ENCODE peak calls at places on chromosomes 3 and 15, in six cellular contexts. One of them, this sample, is unnamed.
A peak's percentile ranks its signal among the peaks of the same experiment; 100 is the strongest.

GRCh38 chr15:93897377-93897776 is 334.0 kb upstream of the MCTP2 start:
- ATAC-seq in naive thymus-derived CD4-positive, alpha-beta T cell: no peak
- ATAC-seq in heart right ventricle: no peak
- ATAC-seq in left lung: no peak
- ATAC-seq in mucosa of descending colon: no peak
- ATAC-seq in CD8-positive, alpha-beta T cell: no peak
- ATAC-seq in this sample: no peak

GRCh38 chr3:105801397-105801796 is 67.4 kb downstream of the CBLB start:
- ATAC-seq in left lung: no peak
- ATAC-seq in mucosa of descending colon: no peak
- ATAC-seq in naive thymus-derived CD4-positive, alpha-beta T cell: peak; percentile 52
- ATAC-seq in CD8-positive, alpha-beta T cell: peak; percentile 39
- ATAC-seq in heart right ventricle: no peak
- ATAC-seq in this sample: no peak

GRCh38 chr15:66633346-66633745 is 67.5 kb upstream of the LCTL start:
- ATAC-seq in naive thymus-derived CD4-positive, alpha-beta T cell: no peak
- ATAC-seq in CD8-positive, alpha-beta T cell: no peak
- ATAC-seq in mucosa of descending colon: no peak
- ATAC-seq in heart right ventricle: no peak
- ATAC-seq in left lung: no peak
- ATAC-seq in this sample: no peak

GRCh38 chr15:60672400-60672799 is 193.5 kb upstream of the ICE2 start:
- ATAC-seq in heart right ventricle: no peak
- ATAC-seq in left lung: peak; percentile 86
- ATAC-seq in mucosa of descending colon: no peak
- ATAC-seq in naive thymus-derived CD4-positive, alpha-beta T cell: no peak
- ATAC-seq in CD8-positive, alpha-beta T cell: peak; percentile 44
- ATAC-seq in this sample: no peak

GRCh38 chr3:195612075-195612800 is 28.5 kb upstream of the APOD start:
- ATAC-seq in heart right ventricle: peak; percentile 54
- ATAC-seq in left lung: no peak
- ATAC-seq in naive thymus-derived CD4-positive, alpha-beta T cell: no peak
- ATAC-seq in CD8-positive, alpha-beta T cell: no peak
- ATAC-seq in mucosa of descending colon: no peak
- ATAC-seq in this sample: no peak

GRCh38 chr15:44734839-44735481 is 1.4 kb upstream of the TRIM69 start:
- ATAC-seq in CD8-positive, alpha-beta T cell: no peak
- ATAC-seq in mucosa of descending colon: no peak
- ATAC-seq in naive thymus-derived CD4-positive, alpha-beta T cell: no peak
- ATAC-seq in left lung: no peak
- ATAC-seq in heart right ventricle: no peak
- ATAC-seq in this sample: no peak

GRCh38 chr3:13189639-13190375 is 116.6 kb upstream of the IQSEC1 start:
- ATAC-seq in heart right ventricle: peak; percentile 61
- ATAC-seq in mucosa of descending colon: peak; percentile 37
- ATAC-seq in CD8-positive, alpha-beta T cell: no peak
- ATAC-seq in left lung: peak; percentile 64
- ATAC-seq in naive thymus-derived CD4-positive, alpha-beta T cell: peak; percentile 80
- ATAC-seq in this sample: no peak

GRCh38 chr3:17942856-17943255 is 200.4 kb upstream of the TBC1D5 start:
- ATAC-seq in heart right ventricle: no peak
- ATAC-seq in naive thymus-derived CD4-positive, alpha-beta T cell: no peak
- ATAC-seq in left lung: no peak
- ATAC-seq in mucosa of descending colon: no peak
- ATAC-seq in CD8-positive, alpha-beta T cell: no peak
- ATAC-seq in this sample: no peak

GRCh38 chr3:45906681-45907220 is 20.4 kb downstream of the CCR9 start:
- ATAC-seq in mucosa of descending colon: peak; percentile 51
- ATAC-seq in left lung: peak; percentile 74
- ATAC-seq in CD8-positive, alpha-beta T cell: no peak
- ATAC-seq in naive thymus-derived CD4-positive, alpha-beta T cell: no peak
- ATAC-seq in heart right ventricle: peak; percentile 33
- ATAC-seq in this sample: peak; percentile 37

GRCh38 chr3:188323067-188323842 is 169.3 kb downstream of the LPP start:
- ATAC-seq in CD8-positive, alpha-beta T cell: peak; percentile 92
- ATAC-seq in heart right ventricle: no peak
- ATAC-seq in left lung: no peak
- ATAC-seq in naive thymus-derived CD4-positive, alpha-beta T cell: peak; percentile 97
- ATAC-seq in mucosa of descending colon: peak; percentile 77
- ATAC-seq in this sample: no peak

GRCh38 chr3:37770938-37771918 is 90.5 kb upstream of the CTDSPL start:
- ATAC-seq in mucosa of descending colon: no peak
- ATAC-seq in left lung: peak; percentile 4
- ATAC-seq in CD8-positive, alpha-beta T cell: no peak
- ATAC-seq in heart right ventricle: peak; percentile 85
- ATAC-seq in naive thymus-derived CD4-positive, alpha-beta T cell: no peak
- ATAC-seq in this sample: no peak

GRCh38 chr3:157129782-157130137 is 30.2 kb downstream of the CCNL1 start:
- ATAC-seq in heart right ventricle: peak; percentile 6
- ATAC-seq in naive thymus-derived CD4-positive, alpha-beta T cell: no peak
- ATAC-seq in mucosa of descending colon: peak; percentile 49
- ATAC-seq in left lung: no peak
- ATAC-seq in CD8-positive, alpha-beta T cell: no peak
- ATAC-seq in this sample: no peak

GRCh38 chr3:33993631-33994030 is 195.2 kb downstream of the PDCD6IP start:
- ATAC-seq in mucosa of descending colon: no peak
- ATAC-seq in heart right ventricle: no peak
- ATAC-seq in left lung: no peak
- ATAC-seq in CD8-positive, alpha-beta T cell: no peak
- ATAC-seq in naive thymus-derived CD4-positive, alpha-beta T cell: no peak
- ATAC-seq in this sample: no peak

GRCh38 chr3:38843898-38844297 is 27.9 kb upstream of the SCN10A start:
- ATAC-seq in mucosa of descending colon: no peak
- ATAC-seq in naive thymus-derived CD4-positive, alpha-beta T cell: no peak
- ATAC-seq in heart right ventricle: peak; percentile 86
- ATAC-seq in CD8-positive, alpha-beta T cell: no peak
- ATAC-seq in left lung: peak; percentile 29
- ATAC-seq in this sample: no peak

GRCh38 chr15:56672721-56673120 is 60.6 kb downstream of the ZNF280D start:
- ATAC-seq in CD8-positive, alpha-beta T cell: no peak
- ATAC-seq in left lung: no peak
- ATAC-seq in naive thymus-derived CD4-positive, alpha-beta T cell: no peak
- ATAC-seq in heart right ventricle: no peak
- ATAC-seq in mucosa of descending colon: no peak
- ATAC-seq in this sample: no peak

GRCh38 chr15:83922895-83923294 is 269.0 kb downstream of the ADAMTSL3 start:
- ATAC-seq in mucosa of descending colon: no peak
- ATAC-seq in CD8-positive, alpha-beta T cell: no peak
- ATAC-seq in naive thymus-derived CD4-positive, alpha-beta T cell: no peak
- ATAC-seq in left lung: no peak
- ATAC-seq in heart right ventricle: no peak
- ATAC-seq in this sample: no peak

GRCh38 chr15:43194775-43195174 is 9.6 kb downstream of the CCNDBP1 start:
- ATAC-seq in left lung: no peak
- ATAC-seq in mucosa of descending colon: no peak
- ATAC-seq in heart right ventricle: no peak
- ATAC-seq in naive thymus-derived CD4-positive, alpha-beta T cell: no peak
- ATAC-seq in CD8-positive, alpha-beta T cell: no peak
- ATAC-seq in this sample: no peak

GRCh38 chr3:109432833-109433232 is 95.5 kb upstream of the DPPA4 start:
- ATAC-seq in left lung: no peak
- ATAC-seq in heart right ventricle: no peak
- ATAC-seq in CD8-positive, alpha-beta T cell: no peak
- ATAC-seq in mucosa of descending colon: no peak
- ATAC-seq in naive thymus-derived CD4-positive, alpha-beta T cell: no peak
- ATAC-seq in this sample: no peak

GRCh38 chr3:25582242-25582641 is 82.5 kb downstream of the TOP2B start:
- ATAC-seq in heart right ventricle: no peak
- ATAC-seq in CD8-positive, alpha-beta T cell: no peak
- ATAC-seq in mucosa of descending colon: no peak
- ATAC-seq in naive thymus-derived CD4-positive, alpha-beta T cell: peak; percentile 44
- ATAC-seq in left lung: no peak
- ATAC-seq in this sample: no peak

GRCh38 chr3:42936157-42936981 is 30.4 kb downstream of the ZNF662 start:
- ATAC-seq in heart right ventricle: peak; percentile 26
- ATAC-seq in naive thymus-derived CD4-positive, alpha-beta T cell: no peak
- ATAC-seq in CD8-positive, alpha-beta T cell: no peak
- ATAC-seq in left lung: peak; percentile 42
- ATAC-seq in mucosa of descending colon: no peak
- ATAC-seq in this sample: peak; percentile 74

GRCh38 chr3:127449489-127450212 is 140.9 kb downstream of the TPRA1 start:
- ATAC-seq in heart right ventricle: no peak
- ATAC-seq in mucosa of descending colon: no peak
- ATAC-seq in naive thymus-derived CD4-positive, alpha-beta T cell: no peak
- ATAC-seq in CD8-positive, alpha-beta T cell: no peak
- ATAC-seq in left lung: no peak
- ATAC-seq in this sample: no peak

GRCh38 chr3:143307613-143308183 is 188.1 kb downstream of the CHST2 start:
- ATAC-seq in left lung: peak; percentile 63
- ATAC-seq in heart right ventricle: no peak
- ATAC-seq in CD8-positive, alpha-beta T cell: no peak
- ATAC-seq in naive thymus-derived CD4-positive, alpha-beta T cell: no peak
- ATAC-seq in mucosa of descending colon: peak; percentile 67
- ATAC-seq in this sample: peak; percentile 47

GRCh38 chr15:75054172-75054897 is 30.9 kb downstream of the PPCDC start:
- ATAC-seq in naive thymus-derived CD4-positive, alpha-beta T cell: no peak
- ATAC-seq in left lung: no peak
- ATAC-seq in CD8-positive, alpha-beta T cell: no peak
- ATAC-seq in mucosa of descending colon: peak; percentile 93
- ATAC-seq in heart right ventricle: peak; percentile 17
- ATAC-seq in this sample: no peak

GRCh38 chr3:120894285-120894684 is 13.7 kb upstream of the STXBP5L start:
- ATAC-seq in CD8-positive, alpha-beta T cell: no peak
- ATAC-seq in mucosa of descending colon: peak; percentile 46
- ATAC-seq in heart right ventricle: no peak
- ATAC-seq in naive thymus-derived CD4-positive, alpha-beta T cell: no peak
- ATAC-seq in left lung: no peak
- ATAC-seq in this sample: no peak

GRCh38 chr3:42804831-42805821 is 836 bp upstream of the HIGD1A start:
- ATAC-seq in heart right ventricle: peak; percentile 19
- ATAC-seq in naive thymus-derived CD4-positive, alpha-beta T cell: no peak
- ATAC-seq in CD8-positive, alpha-beta T cell: no peak
- ATAC-seq in left lung: peak; percentile 16
- ATAC-seq in mucosa of descending colon: no peak
- ATAC-seq in this sample: no peak

GRCh38 chr3:104176706-104177105 is 1190.0 kb upstream of the ALCAM start:
- ATAC-seq in heart right ventricle: no peak
- ATAC-seq in naive thymus-derived CD4-positive, alpha-beta T cell: no peak
- ATAC-seq in mucosa of descending colon: no peak
- ATAC-seq in left lung: no peak
- ATAC-seq in CD8-positive, alpha-beta T cell: no peak
- ATAC-seq in this sample: no peak

GRCh38 chr3:33299395-33300081 is 22.3 kb downstream of the FBXL2 start:
- ATAC-seq in mucosa of descending colon: no peak
- ATAC-seq in CD8-positive, alpha-beta T cell: no peak
- ATAC-seq in heart right ventricle: no peak
- ATAC-seq in left lung: peak; percentile 64
- ATAC-seq in naive thymus-derived CD4-positive, alpha-beta T cell: no peak
- ATAC-seq in this sample: no peak

GRCh38 chr15:43118276-43118675 is 12.4 kb upstream of the UBR1 start:
- ATAC-seq in left lung: no peak
- ATAC-seq in CD8-positive, alpha-beta T cell: no peak
- ATAC-seq in mucosa of descending colon: no peak
- ATAC-seq in heart right ventricle: no peak
- ATAC-seq in naive thymus-derived CD4-positive, alpha-beta T cell: no peak
- ATAC-seq in this sample: no peak

GRCh38 chr15:44763848-44764247 is 27.5 kb downstream of the TRIM69 start:
- ATAC-seq in heart right ventricle: no peak
- ATAC-seq in left lung: no peak
- ATAC-seq in mucosa of descending colon: no peak
- ATAC-seq in naive thymus-derived CD4-positive, alpha-beta T cell: no peak
- ATAC-seq in CD8-positive, alpha-beta T cell: no peak
- ATAC-seq in this sample: no peak

DNA sequence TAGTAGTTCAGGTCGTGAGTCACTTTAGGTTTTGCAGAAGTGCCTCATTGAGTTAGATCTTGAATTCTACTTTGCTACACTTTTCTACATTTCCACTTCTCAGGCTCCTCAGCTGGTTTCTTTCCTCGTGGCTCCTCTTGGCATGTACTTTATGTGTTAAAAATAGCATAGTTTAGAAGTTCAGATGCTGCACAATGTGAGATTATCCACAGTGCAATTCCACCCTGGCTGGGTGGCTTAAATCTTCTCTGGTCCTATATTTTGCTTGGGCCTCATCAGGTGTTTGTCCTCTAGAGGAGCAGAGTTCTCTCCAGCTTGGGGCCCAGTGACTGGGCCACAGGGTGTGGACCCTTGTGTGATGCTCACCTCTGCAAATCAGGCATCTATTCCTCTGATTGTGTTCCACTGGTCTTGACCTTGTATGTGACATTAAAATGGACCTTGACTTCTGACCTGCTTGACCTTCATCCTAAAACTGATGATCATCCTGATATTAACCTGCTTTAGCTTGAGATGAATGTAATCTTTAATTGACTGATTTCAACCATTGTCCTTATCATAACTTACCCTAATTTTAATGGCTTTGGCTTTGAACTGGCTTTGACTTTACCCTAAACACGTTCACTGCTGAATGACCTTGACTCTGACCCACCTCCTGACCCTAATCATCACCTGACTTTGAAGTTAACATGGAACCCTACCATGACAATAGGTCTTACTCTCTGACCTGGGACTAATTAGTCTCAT is 63.9 kb upstream of the ACAD9 start:
- ATAC-seq in mucosa of descending colon: no peak
- ATAC-seq in naive thymus-derived CD4-positive, alpha-beta T cell: no peak
- ATAC-seq in left lung: peak; percentile 39
- ATAC-seq in CD8-positive, alpha-beta T cell: no peak
- ATAC-seq in heart right ventricle: peak; percentile 7
- ATAC-seq in this sample: no peak
- H3K36me3 ChIP-seq in mucosa of descending colon: peaks cover 7% of the 10 kb centered on the region
- H3K36me3 ChIP-seq in naive thymus-derived CD4-positive, alpha-beta T cell: peaks cover under 1% of the 10 kb centered on the region
- H3K36me3 ChIP-seq in left lung: peaks cover 97% of the 10 kb centered on the region
- H3K36me3 ChIP-seq in CD8-positive, alpha-beta T cell: peaks cover 31% of the 10 kb centered on the region
- H3K36me3 ChIP-seq in heart right ventricle: peaks cover 51% of the 10 kb centered on the region
- H3K36me3 ChIP-seq in this sample: peaks cover 82% of the 10 kb centered on the region

GRCh38 chr3:50494136-50494535 is 9.3 kb downstream of the CACNA2D2 start:
- ATAC-seq in CD8-positive, alpha-beta T cell: no peak
- ATAC-seq in naive thymus-derived CD4-positive, alpha-beta T cell: no peak
- ATAC-seq in mucosa of descending colon: no peak
- ATAC-seq in heart right ventricle: no peak
- ATAC-seq in left lung: no peak
- ATAC-seq in this sample: no peak
- H3K36me3 ChIP-seq in CD8-positive, alpha-beta T cell: no peaks in the 10 kb centered on the region
- H3K36me3 ChIP-seq in naive thymus-derived CD4-positive, alpha-beta T cell: no peaks in the 10 kb centered on the region
- H3K36me3 ChIP-seq in mucosa of descending colon: no peaks in the 10 kb centered on the region
- H3K36me3 ChIP-seq in heart right ventricle: no peaks in the 10 kb centered on the region
- H3K36me3 ChIP-seq in left lung: no peaks in the 10 kb centered on the region
- H3K36me3 ChIP-seq in this sample: no peaks in the 10 kb centered on the region

DNA sequence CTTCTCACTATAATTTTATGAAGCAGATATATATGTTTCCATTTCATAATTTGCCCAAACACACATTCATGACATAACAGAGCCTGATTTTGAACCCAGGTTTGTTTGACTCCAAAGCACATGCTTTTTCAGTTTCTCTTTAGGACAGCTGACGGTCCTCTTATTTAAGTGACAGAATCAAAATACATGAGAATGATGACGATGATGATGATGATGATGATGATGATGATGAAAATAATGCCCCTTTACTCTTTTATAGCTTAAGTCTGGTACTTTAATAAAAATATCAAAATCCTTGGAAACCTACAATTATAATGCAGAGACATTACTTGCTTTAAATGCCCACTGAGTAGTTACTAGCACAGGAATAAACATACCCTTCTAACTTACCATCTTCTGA is 15.3 kb downstream of the COPB2 start:
- ATAC-seq in left lung: no peak
- ATAC-seq in heart right ventricle: no peak
- ATAC-seq in CD8-positive, alpha-beta T cell: no peak
- ATAC-seq in naive thymus-derived CD4-positive, alpha-beta T cell: no peak
- ATAC-seq in mucosa of descending colon: no peak
- ATAC-seq in this sample: no peak
- H3K36me3 ChIP-seq in left lung: peaks cover 100% of the 10 kb centered on the region
- H3K36me3 ChIP-seq in heart right ventricle: peaks cover 100% of the 10 kb centered on the region
- H3K36me3 ChIP-seq in CD8-positive, alpha-beta T cell: peaks cover 44% of the 10 kb centered on the region
- H3K36me3 ChIP-seq in naive thymus-derived CD4-positive, alpha-beta T cell: peaks cover 56% of the 10 kb centered on the region
- H3K36me3 ChIP-seq in mucosa of descending colon: peaks cover 26% of the 10 kb centered on the region
- H3K36me3 ChIP-seq in this sample: peaks cover 15% of the 10 kb centered on the region

GRCh38 chr3:101744811-101745210 is 20.4 kb downstream of the CEP97 start:
- ATAC-seq in CD8-positive, alpha-beta T cell: no peak
- ATAC-seq in mucosa of descending colon: no peak
- ATAC-seq in heart right ventricle: no peak
- ATAC-seq in naive thymus-derived CD4-positive, alpha-beta T cell: no peak
- ATAC-seq in left lung: no peak
- ATAC-seq in this sample: no peak
- H3K36me3 ChIP-seq in CD8-positive, alpha-beta T cell: no peaks in the 10 kb centered on the region
- H3K36me3 ChIP-seq in mucosa of descending colon: no peaks in the 10 kb centered on the region
- H3K36me3 ChIP-seq in heart right ventricle: no peaks in the 10 kb centered on the region
- H3K36me3 ChIP-seq in naive thymus-derived CD4-positive, alpha-beta T cell: no peaks in the 10 kb centered on the region
- H3K36me3 ChIP-seq in left lung: peaks cover 10% of the 10 kb centered on the region
- H3K36me3 ChIP-seq in this sample: peaks cover 18% of the 10 kb centered on the region

This sample was measured in gastroesophageal sphincter.